ENCODE peak calls at places on chromosomes 11 and 22, in six cellular contexts. K is kidney epithelial cell, T is cardiac fibroblast, Q is fibroblast of lung, M is IMR-90, B is neural progenitor cell. R is an unnamed sample.

GRCh38 chr22:41621911-41622179 is 750 bp downstream of the XRCC6 start:
- DNase-seq in K (no peak), T (no peak), Q (no peak), M (no peak), B (no peak), R (no peak)

GRCh38 chr11:71499125-71499524 is 27.9 kb upstream of the KRTAP5-7 start:
- DNase-seq in K (no peak), T (no peak), Q (no peak), M (peak; percentile 8), B (no peak), R (peak; percentile 26)

GRCh38 chr11:130947481-130947880 is 31.2 kb upstream of the SNX19 start:
- DNase-seq in K (no peak), T (no peak), Q (no peak), M (no peak), B (no peak), R (no peak)

GRCh38 chr22:37621352-37621860 is 12.8 kb downstream of the GGA1 start:
- DNase-seq in K (no peak), T (no peak), Q (no peak), M (no peak), B (no peak), R (no peak)

GRCh38 chr11:6531267-6531752 is 34.2 kb downstream of the DNHD1 start:
- DNase-seq in K (no peak), T (peak; percentile 71), Q (peak; percentile 59), M (peak; percentile 52), B (peak; percentile 59), R (peak; percentile 48)

GRCh38 chr11:1209371-1210057 is 13.4 kb upstream of the MUC5B start:
- DNase-seq in K (no peak), T (no peak), Q (no peak), M (no peak), B (no peak), R (no peak)

GRCh38 chr22:37019309-37020191 is at the start of the genes MPST and TST:
- DNase-seq in K (no peak), T (peak; percentile 57), Q (peak; percentile 62), M (peak; percentile 61), B (peak; percentile 93), R (peak; percentile 61)

GRCh38 chr11:72798361-72798760 is 4.5 kb upstream of the STARD10 start:
- DNase-seq in K (no peak), T (no peak), Q (no peak), M (no peak), B (peak; percentile 1), R (no peak)

GRCh38 chr11:69470793-69471192 is 10.7 kb upstream of the LINC01488 start:
- DNase-seq in K (no peak), T (no peak), Q (no peak), M (no peak), B (no peak), R (no peak)

GRCh38 chr11:91997178-91997577 is 227.4 kb upstream of the FAT3 start:
- DNase-seq in K (no peak), T (no peak), Q (no peak), M (no peak), B (no peak), R (no peak)

GRCh38 chr22:19720150-19720827 is 3.0 kb upstream of the GP1BB start:
- DNase-seq in K (no peak), T (no peak), Q (no peak), M (no peak), B (no peak), R (no peak)

GRCh38 chr22:36584666-36585065 is 55.7 kb upstream of the EIF3D start:
- DNase-seq in K (no peak), T (no peak), Q (no peak), M (no peak), B (no peak), R (no peak)

GRCh38 chr22:42856179-42856864 is 751 bp downstream of the ARFGAP3 start:
- DNase-seq in K (no peak), T (peak; percentile 36), Q (peak; percentile 36), M (peak; percentile 22), B (peak; percentile 42), R (peak; percentile 37)

GRCh38 chr11:19080579-19080993 is 20.1 kb upstream of the MRGPRX2 start:
- DNase-seq in K (no peak), T (peak; percentile 75), Q (peak; percentile 33), M (peak; percentile 26), B (no peak), R (peak; percentile 79)

GRCh38 chr11:131748146-131749050 is 378.0 kb downstream of the NTM start:
- DNase-seq in K (no peak), T (peak; percentile 93), Q (peak; percentile 77), M (peak; percentile 79), B (peak; percentile 81), R (peak; percentile 71)

GRCh38 chr11:114044042-114044871 is 15.3 kb upstream of the ZBTB16 start:
- DNase-seq in K (no peak), T (peak; percentile 94), Q (peak; percentile 51), M (no peak), B (no peak), R (no peak)

GRCh38 chr11:6486938-6487337 is 5.6 kb downstream of the TIMM10B start:
- DNase-seq in K (no peak), T (no peak), Q (no peak), M (no peak), B (no peak), R (no peak)

GRCh38 chr22:30115705-30116104 is 35.4 kb downstream of the HORMAD2 start:
- DNase-seq in K (peak; percentile 25), T (peak; percentile 13), Q (no peak), M (peak; percentile 9), B (no peak), R (no peak)

GRCh38 chr11:2213384-2213842 is 41.8 kb upstream of the TH start:
- DNase-seq in K (no peak), T (no peak), Q (no peak), M (no peak), B (peak; percentile 54), R (no peak)
- H3K4me3 ChIP-seq in K (no peak overlapping the region), T (no peak overlapping the region), Q (no peak overlapping the region), M (no peak overlapping the region), B (no peak overlapping the region), R (no peak overlapping the region)

DNA sequence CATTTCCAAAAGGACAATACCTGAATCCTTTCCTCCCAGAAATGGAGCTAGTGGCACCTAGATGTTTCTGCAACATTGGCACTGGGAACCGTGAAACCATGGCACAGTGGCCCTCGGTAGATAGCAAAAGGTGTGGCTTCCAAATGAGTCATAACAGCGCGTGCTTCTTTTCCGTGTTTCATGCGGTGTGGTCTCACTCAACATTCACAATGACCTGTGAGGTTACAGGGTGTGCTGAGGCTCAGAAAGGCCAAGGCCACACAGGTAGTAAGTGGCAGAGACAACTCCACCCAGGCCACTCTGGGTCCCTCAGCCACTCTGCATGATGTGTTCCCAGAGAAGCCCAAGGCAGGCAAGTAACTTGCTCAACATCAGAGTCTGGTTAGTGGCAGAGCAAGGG is 67.4 kb downstream of the TP53I11 start:
- DNase-seq in K (no peak), T (no peak), Q (no peak), M (no peak), B (no peak), R (no peak)
- TF ChIP-seq CTCF in K (no peak), T (no peak), Q (no peak), M (no peak), B (no peak), R (no peak)

GRCh38 chr11:3834349-3835099 is 6.2 kb downstream of the RHOG start:
- DNase-seq in K (no peak), T (no peak), Q (no peak), M (no peak), B (no peak), R (no peak)
- H3K4me3 ChIP-seq in K (no peak overlapping the region), T (no peak overlapping the region), Q (no peak overlapping the region), M (no peak overlapping the region), B (no peak overlapping the region), R (no peak overlapping the region)

DNA sequence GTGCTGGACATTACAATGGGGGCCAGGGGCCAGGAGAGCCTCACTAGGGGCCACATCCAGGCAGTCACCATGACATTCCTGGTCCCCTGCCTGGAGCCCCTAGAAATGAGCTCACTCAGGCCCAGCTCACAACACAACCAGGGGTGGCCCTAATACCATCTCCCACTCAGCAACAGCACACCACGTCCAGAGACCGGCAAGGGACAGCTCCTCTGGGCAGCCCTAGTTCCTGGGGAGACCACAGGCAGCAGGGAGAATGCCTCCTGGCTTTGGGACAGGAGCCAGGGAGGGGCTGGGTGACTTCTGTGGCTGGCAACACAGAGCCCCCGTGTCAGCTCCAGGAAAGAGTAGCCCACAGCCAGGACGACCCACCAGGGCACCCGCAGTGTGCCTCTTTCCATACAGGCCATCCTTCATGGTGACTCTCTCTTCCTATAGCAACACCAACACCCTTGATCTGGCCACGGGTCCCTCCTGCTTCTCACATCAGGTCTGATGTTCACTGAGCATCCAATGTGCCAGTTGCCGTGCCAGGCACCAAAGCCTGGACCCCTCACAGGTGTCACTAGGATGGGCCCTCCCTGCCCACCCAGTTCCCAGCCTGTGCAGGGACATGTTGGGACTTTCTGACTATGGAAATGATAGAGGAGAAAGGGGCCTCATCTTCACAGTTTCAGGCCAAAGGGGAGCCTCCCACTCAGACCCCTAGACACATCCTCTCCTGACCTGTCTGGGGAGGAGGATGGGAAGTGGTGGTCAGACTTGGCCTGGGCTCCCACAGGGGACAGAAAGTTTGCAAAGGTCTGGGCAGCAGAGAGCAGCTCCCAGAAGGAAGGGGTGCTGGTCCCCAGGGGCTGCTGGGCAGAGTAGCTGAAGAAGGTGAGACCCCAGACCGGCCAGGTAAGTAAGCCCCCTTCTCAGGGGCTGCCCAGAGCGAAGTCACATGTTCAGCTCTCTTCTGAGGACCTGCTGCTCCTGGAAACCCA is 43.2 kb downstream of the IGLL5 start:
- DNase-seq in K (no peak), T (no peak), Q (no peak), M (no peak), B (no peak), R (no peak)
- TF ChIP-seq CTCF in K (no peak), T (no peak), Q (no peak), M (no peak), B (no peak), R (no peak)

GRCh38 chr22:17475318-17476212 is 87.7 kb upstream of the SLC25A18 start:
- DNase-seq in K (no peak), T (no peak), Q (no peak), M (no peak), B (peak; percentile 85), R (no peak)

GRCh38 chr22:17479129-17479528 is 84.2 kb upstream of the SLC25A18 start:
- DNase-seq in K (no peak), T (no peak), Q (no peak), M (no peak), B (no peak), R (no peak)

GRCh38 chr22:17472886-17473285 is 90.4 kb upstream of the SLC25A18 start:
- DNase-seq in K (no peak), T (no peak), Q (no peak), M (no peak), B (peak; percentile 86), R (no peak)

GRCh38 chr22:17477401-17477833 is 85.9 kb upstream of the SLC25A18 start:
- DNase-seq in K (no peak), T (peak; percentile 82), Q (peak; percentile 82), M (no peak), B (peak; percentile 18), R (no peak)

DNA sequence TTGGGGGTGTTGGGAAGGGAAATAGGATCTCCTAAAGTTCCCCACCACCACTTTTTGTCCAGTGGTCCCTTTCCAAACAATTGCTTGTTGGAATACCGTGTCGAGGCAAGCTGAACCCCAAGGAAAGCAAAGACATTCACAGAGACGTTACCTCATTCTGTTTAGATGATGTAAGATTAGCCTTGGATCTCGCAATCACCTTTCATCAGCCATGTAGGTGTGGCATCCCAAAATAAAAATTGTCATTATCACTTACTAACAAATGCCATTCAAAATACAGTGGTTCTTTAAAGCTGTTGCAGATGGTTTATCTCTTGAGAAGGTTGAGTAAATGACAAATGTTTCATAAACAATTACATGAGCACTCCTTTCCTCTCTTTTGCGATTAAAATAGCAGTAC is 86.5 kb upstream of the SLC25A18 start:
- DNase-seq in K (no peak), T (peak; percentile 71), Q (peak; percentile 66), M (no peak), B (no peak), R (no peak)
- H3K4me3 ChIP-seq in K (no peak overlapping the region), T (peak overlapping the region; percentile 48), Q (no peak overlapping the region), M (no peak overlapping the region), B (peak overlapping the region; percentile 11), R (no peak overlapping the region)